ENCODE peak calls at places on chromosomes 3 and 15, in four cellular contexts. S is skeletal muscle cell, Q is NAMALWA, P is kidney tubule cell. D is an unnamed sample.

GRCh38 chr3:111819912-111820311 is 39.2 kb upstream of the PHLDB2 start:
- DNase-seq in S (no peak), P (peak), Q (no peak), D (no peak)

GRCh38 chr3:136818191-136818850 is 605 bp upstream of the SLC35G2 start:
- DNase-seq in Q (no peak), S (peak), P (peak), D (peak)

GRCh38 chr3:53046171-53047170 is 598 bp upstream of the SFMBT1 start:
- DNase-seq in Q (no peak), S (no peak), P (peak), D (no peak)

GRCh38 chr3:48405343-48405881 is 24.5 kb downstream of the PLXNB1 start:
- DNase-seq in Q (no peak), P (no peak), S (no peak), D (no peak)

GRCh38 chr3:43019168-43019765 is 40.2 kb downstream of the GASK1A start:
- DNase-seq in P (no peak), S (no peak), Q (no peak), D (no peak)

GRCh38 chr3:155963557-155963956 is 93.1 kb downstream of the GMPS start:
- DNase-seq in S (no peak), Q (no peak), P (peak), D (no peak)

GRCh38 chr3:104360038-104360437 is 1006.7 kb upstream of the ALCAM start:
- DNase-seq in Q (no peak), S (no peak), P (no peak), D (no peak)

GRCh38 chr3:125398952-125399351 is 23.8 kb upstream of the ZNF148 start:
- DNase-seq in P (peak), S (no peak), Q (no peak), D (no peak)

GRCh38 chr3:169479314-169479939 is 184.1 kb downstream of the MECOM start:
- DNase-seq in P (no peak), Q (no peak), S (no peak), D (no peak)

GRCh38 chr3:42678447-42678846 is 6.9 kb upstream of the KLHL40 start:
- DNase-seq in Q (no peak), P (no peak), S (no peak), D (no peak)

GRCh38 chr3:60363817-60364216 is 887.4 kb downstream of the FHIT start:
- DNase-seq in S (no peak), P (peak), Q (no peak), D (no peak)

GRCh38 chr3:123481722-123482457 is 33.0 kb upstream of the ADCY5 start:
- DNase-seq in P (no peak), S (no peak), Q (no peak), D (no peak)

GRCh38 chr3:33834117-33834495 is 35.7 kb downstream of the PDCD6IP start:
- DNase-seq in P (no peak), S (no peak), Q (peak), D (no peak)

GRCh38 chr3:128041378-128041777 is 10.9 kb upstream of the SEC61A1 start:
- DNase-seq in Q (no peak), S (no peak), P (no peak), D (no peak)

GRCh38 chr3:71621802-71622537 is 38.4 kb upstream of the FOXP1 start:
- DNase-seq in P (no peak), Q (no peak), S (no peak), D (no peak)

GRCh38 chr3:184003187-184003967 is 14.3 kb downstream of the ABCC5 start:
- DNase-seq in Q (no peak), S (no peak), P (peak), D (peak)

GRCh38 chr15:88657326-88658069 is 18.7 kb downstream of the ISG20 start:
- DNase-seq in Q (no peak), P (peak), S (no peak), D (no peak)

GRCh38 chr3:14885307-14885706 is 62.1 kb upstream of the NR2C2 start:
- DNase-seq in S (no peak), P (no peak), Q (no peak), D (no peak)

GRCh38 chr3:127324913-127325629 is 37.2 kb upstream of the PRR20G start:
- DNase-seq in P (no peak), S (no peak), Q (no peak), D (no peak)

GRCh38 chr3:114376091-114376490 is 82.3 kb downstream of the TIGIT start:
- DNase-seq in S (no peak), Q (no peak), P (no peak), D (no peak)

GRCh38 chr15:68062946-68063345 is 8.8 kb downstream of the PIAS1 start:
- DNase-seq in S (no peak), Q (no peak), P (no peak), D (no peak)

GRCh38 chr15:73583568-73583967 is 49.6 kb downstream of the NPTN start:
- DNase-seq in S (no peak), Q (no peak), P (no peak), D (no peak)